ENCODE peak calls at places on chromosomes 2 and 18, in five cellular contexts. O is cardiac muscle cell, X is WERI-Rb-1, R is aorta, F is BJ. M is an unnamed sample.

GRCh38 chr2:215878476-215879063 is 134.8 kb downstream of the MREG start:
- DNase-seq in O (no peak), X (no peak), R (no peak), F (peak; percentile 81), M (no peak)

GRCh38 chr18:11040823-11041712 is 108.3 kb downstream of the PIEZO2 start:
- DNase-seq in O (peak; percentile 69), X (peak; percentile 49), R (no peak), F (no peak), M (no peak)

GRCh38 chr2:150767924-150768801 is 280.7 kb upstream of the RND3 start:
- DNase-seq in O (no peak), X (no peak), R (no peak), F (no peak), M (no peak)

GRCh38 chr2:101518470-101519172 is 43.7 kb upstream of the RFX8 start:
- DNase-seq in O (peak; percentile 61), X (peak; percentile 59), R (no peak), F (no peak), M (no peak)

GRCh38 chr2:32647180-32647651 is 19.4 kb downstream of the TTC27 start:
- DNase-seq in O (no peak), X (no peak), R (no peak), F (peak; percentile 44), M (no peak)

GRCh38 chr2:232336241-232336736 is 42.3 kb upstream of the ALPP start:
- DNase-seq in O (no peak), X (peak; percentile 6), R (peak; percentile 47), F (no peak), M (no peak)

GRCh38 chr2:207042841-207043240 is 103.5 kb downstream of the CPO start:
- DNase-seq in O (no peak), X (no peak), R (no peak), F (no peak), M (no peak)

GRCh38 chr2:237509151-237509550 is 22.1 kb downstream of the MLPH start:
- DNase-seq in O (no peak), X (no peak), R (no peak), F (no peak), M (no peak)

GRCh38 chr18:70294471-70295191 is 5.8 kb downstream of the SOCS6 start:
- DNase-seq in O (no peak), X (peak; percentile 37), R (no peak), F (no peak), M (no peak)

GRCh38 chr2:241568738-241569137 is 10.2 kb downstream of the BOK start:
- DNase-seq in O (no peak), X (no peak), R (peak; percentile 13), F (no peak), M (no peak)

GRCh38 chr2:209640358-209640757 is 131.3 kb upstream of the UNC80 start:
- DNase-seq in O (no peak), X (no peak), R (no peak), F (no peak), M (no peak)

GRCh38 chr2:120441744-120442471 is 96.0 kb downstream of the INHBB start:
- DNase-seq in O (peak; percentile 46), X (no peak), R (peak; percentile 87), F (no peak), M (peak; percentile 56)

GRCh38 chr2:100610381-100610831 is 47.6 kb downstream of the PDCL3 start:
- DNase-seq in O (peak; percentile 65), X (peak; percentile 78), R (peak; percentile 89), F (no peak), M (no peak)

GRCh38 chr2:239876241-239876947 is 148.7 kb downstream of the NDUFA10 start:
- DNase-seq in O (no peak), X (no peak), R (no peak), F (no peak), M (peak; percentile 21)

GRCh38 chr2:108535380-108535677 is 1.1 kb downstream of the LIMS1 start:
- DNase-seq in O (no peak), X (no peak), R (no peak), F (no peak), M (no peak)

GRCh38 chr18:34746614-34747013 is 36.5 kb downstream of the DTNA start:
- DNase-seq in O (no peak), X (no peak), R (no peak), F (no peak), M (no peak)

GRCh38 chr2:172817411-172817810 is 81.8 kb downstream of the RAPGEF4 start:
- DNase-seq in O (no peak), X (no peak), R (no peak), F (no peak), M (no peak)

GRCh38 chr18:26562568-26562967 is 14.2 kb upstream of the KCTD1 start:
- DNase-seq in O (no peak), X (no peak), R (no peak), F (no peak), M (no peak)

GRCh38 chr2:207385903-207386302 is 143.9 kb upstream of the CREB1 start:
- DNase-seq in O (no peak), X (no peak), R (no peak), F (no peak), M (no peak)

GRCh38 chr2:147603434-147604225 is 241.2 kb upstream of the ACVR2A start:
- DNase-seq in O (no peak), X (no peak), R (no peak), F (no peak), M (no peak)

GRCh38 chr2:106124787-106125549 is 69.1 kb downstream of the UXS1 start:
- DNase-seq in O (no peak), X (no peak), R (no peak), F (no peak), M (peak; percentile 33)

GRCh38 chr2:190123956-190124355 is 61.4 kb upstream of the MSTN start:
- DNase-seq in O (no peak), X (no peak), R (no peak), F (no peak), M (no peak)

GRCh38 chr2:105596522-105596921 is 148.2 kb upstream of the NCK2 start:
- DNase-seq in O (no peak), X (no peak), R (no peak), F (no peak), M (no peak)

GRCh38 chr2:84906108-84906899 is 848 bp downstream of the TMSB10 start:
- DNase-seq in O (peak; percentile 19), X (peak; percentile 37), R (peak; percentile 85), F (no peak), M (no peak)

GRCh38 chr18:13284330-13285027 is 65.9 kb downstream of the LDLRAD4 start:
- DNase-seq in O (no peak), X (no peak), R (peak; percentile 87), F (no peak), M (no peak)

GRCh38 chr2:61158356-61158944 is 3.5 kb upstream of the C2orf74 start:
- DNase-seq in O (no peak), X (peak; percentile 84), R (no peak), F (no peak), M (no peak)

GRCh38 chr18:5197032-5197434 is at the start of gene AKAIN1:
- DNase-seq in O (peak; percentile 91), X (peak; percentile 34), R (peak; percentile 78), F (no peak), M (no peak)